ENCODE peak calls at places on chromosome 16, in nine cellular contexts. One of them, this sample, is unnamed.

GRCh38 chr16:70250748-70251650 is 741 bp downstream of the EXOSC6 start:
- DNase-seq in stomach: peak
- DNase-seq in tibial nerve: no peak
- DNase-seq in ovary: peak
- DNase-seq in lung: no peak
- DNase-seq in transverse colon: peak
- DNase-seq in uterus: peak
- DNase-seq in CD4-positive, CD25-positive, alpha-beta regulatory T cell: peak
- DNase-seq in A549: peak
- DNase-seq in this sample: peak

GRCh38 chr16:56589141-56590039 is at the start of gene MT3:
- DNase-seq in stomach: no peak
- DNase-seq in tibial nerve: no peak
- DNase-seq in ovary: no peak
- DNase-seq in lung: no peak
- DNase-seq in transverse colon: peak
- DNase-seq in uterus: no peak
- DNase-seq in CD4-positive, CD25-positive, alpha-beta regulatory T cell: peak
- DNase-seq in A549: peak
- DNase-seq in this sample: no peak

GRCh38 chr16:19948186-19949104 is 63.8 kb upstream of the GPRC5B start:
- DNase-seq in stomach: no peak
- DNase-seq in tibial nerve: no peak
- DNase-seq in ovary: no peak
- DNase-seq in lung: no peak
- DNase-seq in transverse colon: no peak
- DNase-seq in uterus: no peak
- DNase-seq in CD4-positive, CD25-positive, alpha-beta regulatory T cell: no peak
- DNase-seq in A549: peak
- DNase-seq in this sample: no peak

GRCh38 chr16:68689921-68690320 is 44.8 kb downstream of the CDH3 start:
- DNase-seq in stomach: no peak
- DNase-seq in tibial nerve: no peak
- DNase-seq in ovary: no peak
- DNase-seq in lung: no peak
- DNase-seq in transverse colon: no peak
- DNase-seq in uterus: no peak
- DNase-seq in CD4-positive, CD25-positive, alpha-beta regulatory T cell: no peak
- DNase-seq in A549: no peak
- DNase-seq in this sample: no peak

GRCh38 chr16:27786221-27786848 is 236.4 kb downstream of the KATNIP start:
- DNase-seq in stomach: no peak
- DNase-seq in tibial nerve: no peak
- DNase-seq in ovary: no peak
- DNase-seq in lung: no peak
- DNase-seq in transverse colon: no peak
- DNase-seq in uterus: no peak
- DNase-seq in CD4-positive, CD25-positive, alpha-beta regulatory T cell: no peak
- DNase-seq in A549: no peak
- DNase-seq in this sample: no peak

GRCh38 chr16:68332411-68333121 is 21.7 kb downstream of the PRMT7 start:
- DNase-seq in stomach: no peak
- DNase-seq in tibial nerve: peak
- DNase-seq in ovary: no peak
- DNase-seq in lung: peak
- DNase-seq in transverse colon: peak
- DNase-seq in uterus: no peak
- DNase-seq in CD4-positive, CD25-positive, alpha-beta regulatory T cell: peak
- DNase-seq in A549: no peak
- DNase-seq in this sample: no peak

GRCh38 chr16:81251871-81252270 is 13.4 kb downstream of the BCO1 start:
- DNase-seq in stomach: no peak
- DNase-seq in tibial nerve: no peak
- DNase-seq in ovary: peak
- DNase-seq in lung: no peak
- DNase-seq in transverse colon: no peak
- DNase-seq in uterus: no peak
- DNase-seq in CD4-positive, CD25-positive, alpha-beta regulatory T cell: no peak
- DNase-seq in A549: no peak
- DNase-seq in this sample: no peak

GRCh38 chr16:788399-789126 is at the start of gene CHTF18:
- DNase-seq in stomach: peak
- DNase-seq in tibial nerve: peak
- DNase-seq in ovary: peak
- DNase-seq in lung: peak
- DNase-seq in transverse colon: peak
- DNase-seq in uterus: peak
- DNase-seq in CD4-positive, CD25-positive, alpha-beta regulatory T cell: peak
- DNase-seq in A549: peak
- DNase-seq in this sample: peak

GRCh38 chr16:21267298-21267697 is 10.8 kb downstream of the CRYM start:
- DNase-seq in stomach: no peak
- DNase-seq in tibial nerve: no peak
- DNase-seq in ovary: no peak
- DNase-seq in lung: no peak
- DNase-seq in transverse colon: no peak
- DNase-seq in uterus: no peak
- DNase-seq in CD4-positive, CD25-positive, alpha-beta regulatory T cell: no peak
- DNase-seq in A549: no peak
- DNase-seq in this sample: no peak

GRCh38 chr16:17555176-17555575 is 84.4 kb upstream of the XYLT1 start:
- DNase-seq in stomach: no peak
- DNase-seq in tibial nerve: no peak
- DNase-seq in ovary: no peak
- DNase-seq in lung: no peak
- DNase-seq in transverse colon: no peak
- DNase-seq in uterus: no peak
- DNase-seq in CD4-positive, CD25-positive, alpha-beta regulatory T cell: no peak
- DNase-seq in A549: no peak
- DNase-seq in this sample: no peak

GRCh38 chr16:80167657-80168056 is 373.1 kb upstream of the DYNLRB2 start:
- DNase-seq in stomach: no peak
- DNase-seq in tibial nerve: no peak
- DNase-seq in ovary: no peak
- DNase-seq in lung: no peak
- DNase-seq in transverse colon: no peak
- DNase-seq in uterus: no peak
- DNase-seq in CD4-positive, CD25-positive, alpha-beta regulatory T cell: no peak
- DNase-seq in A549: no peak
- DNase-seq in this sample: no peak

GRCh38 chr16:79703066-79703465 is 102.5 kb upstream of the MAF start:
- DNase-seq in stomach: no peak
- DNase-seq in tibial nerve: no peak
- DNase-seq in ovary: no peak
- DNase-seq in lung: no peak
- DNase-seq in transverse colon: no peak
- DNase-seq in uterus: no peak
- DNase-seq in CD4-positive, CD25-positive, alpha-beta regulatory T cell: no peak
- DNase-seq in A549: no peak
- DNase-seq in this sample: no peak

GRCh38 chr16:71358464-71359031 is at the start of gene CALB2:
- DNase-seq in stomach: peak
- DNase-seq in tibial nerve: peak
- DNase-seq in ovary: peak
- DNase-seq in lung: peak
- DNase-seq in transverse colon: peak
- DNase-seq in uterus: peak
- DNase-seq in CD4-positive, CD25-positive, alpha-beta regulatory T cell: peak
- DNase-seq in A549: peak
- DNase-seq in this sample: peak

GRCh38 chr16:4498546-4499195 is 22.5 kb downstream of the HMOX2 start:
- DNase-seq in stomach: no peak
- DNase-seq in tibial nerve: no peak
- DNase-seq in ovary: no peak
- DNase-seq in lung: no peak
- DNase-seq in transverse colon: no peak
- DNase-seq in uterus: no peak
- DNase-seq in CD4-positive, CD25-positive, alpha-beta regulatory T cell: no peak
- DNase-seq in A549: no peak
- DNase-seq in this sample: no peak

GRCh38 chr16:4496305-4496704 is 20.1 kb downstream of the HMOX2 start:
- DNase-seq in stomach: no peak
- DNase-seq in tibial nerve: no peak
- DNase-seq in ovary: no peak
- DNase-seq in lung: no peak
- DNase-seq in transverse colon: no peak
- DNase-seq in uterus: no peak
- DNase-seq in CD4-positive, CD25-positive, alpha-beta regulatory T cell: no peak
- DNase-seq in A549: peak
- DNase-seq in this sample: no peak

GRCh38 chr16:4501071-4501478 is 24.9 kb downstream of the HMOX2 start:
- DNase-seq in stomach: peak
- DNase-seq in tibial nerve: no peak
- DNase-seq in ovary: no peak
- DNase-seq in lung: no peak
- DNase-seq in transverse colon: no peak
- DNase-seq in uterus: no peak
- DNase-seq in CD4-positive, CD25-positive, alpha-beta regulatory T cell: no peak
- DNase-seq in A549: no peak
- DNase-seq in this sample: no peak

GRCh38 chr16:4499196-4499555 is 23.0 kb downstream of the HMOX2 start:
- DNase-seq in stomach: no peak
- DNase-seq in tibial nerve: no peak
- DNase-seq in ovary: no peak
- DNase-seq in lung: no peak
- DNase-seq in transverse colon: no peak
- DNase-seq in uterus: no peak
- DNase-seq in CD4-positive, CD25-positive, alpha-beta regulatory T cell: no peak
- DNase-seq in A549: no peak
- DNase-seq in this sample: no peak

DNA sequence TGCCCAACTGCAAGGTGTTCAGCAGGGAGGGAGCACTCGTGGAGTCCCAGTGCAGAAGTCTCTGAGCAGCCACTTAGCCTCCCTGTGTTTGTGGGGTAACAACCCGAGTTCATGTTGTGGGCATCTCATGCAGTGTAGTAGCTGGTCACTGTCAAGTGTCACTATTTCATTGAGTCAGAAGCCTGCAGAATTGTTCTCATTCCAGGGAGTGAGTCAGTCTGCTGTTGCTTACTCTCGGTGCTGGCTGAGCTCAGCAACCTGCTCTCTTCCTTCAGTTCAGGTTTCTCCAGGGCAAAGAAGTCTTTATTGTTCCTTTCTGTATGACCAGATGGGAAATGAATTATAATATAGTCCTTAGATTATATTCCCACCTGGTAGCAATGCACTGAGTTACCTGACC is 24.1 kb downstream of the HMOX2 start:
- DNase-seq in stomach: peak
- DNase-seq in tibial nerve: no peak
- DNase-seq in ovary: no peak
- DNase-seq in lung: no peak
- DNase-seq in transverse colon: no peak
- DNase-seq in uterus: no peak
- DNase-seq in CD4-positive, CD25-positive, alpha-beta regulatory T cell: no peak
- DNase-seq in A549: peak
- DNase-seq in this sample: no peak
- H3K4me3 ChIP-seq in stomach: no peak
- H3K4me3 ChIP-seq in tibial nerve: peak
- H3K4me3 ChIP-seq in ovary: no peak
- H3K4me3 ChIP-seq in lung: no peak
- H3K4me3 ChIP-seq in transverse colon: no peak
- H3K4me3 ChIP-seq in uterus: peak
- H3K4me3 ChIP-seq in CD4-positive, CD25-positive, alpha-beta regulatory T cell: no peak
- H3K4me3 ChIP-seq in A549: no peak
- H3K4me3 ChIP-seq in this sample: no peak

GRCh38 chr16:47459603-47460002 is 1.3 kb downstream of the ITFG1 start:
- DNase-seq in stomach: no peak
- DNase-seq in tibial nerve: no peak
- DNase-seq in ovary: no peak
- DNase-seq in lung: no peak
- DNase-seq in transverse colon: no peak
- DNase-seq in uterus: no peak
- DNase-seq in CD4-positive, CD25-positive, alpha-beta regulatory T cell: no peak
- DNase-seq in A549: no peak
- DNase-seq in this sample: no peak
- H3K4me3 ChIP-seq in stomach: peak
- H3K4me3 ChIP-seq in tibial nerve: no peak
- H3K4me3 ChIP-seq in ovary: peak
- H3K4me3 ChIP-seq in lung: no peak
- H3K4me3 ChIP-seq in transverse colon: no peak
- H3K4me3 ChIP-seq in uterus: peak
- H3K4me3 ChIP-seq in CD4-positive, CD25-positive, alpha-beta regulatory T cell: peak
- H3K4me3 ChIP-seq in A549: peak
- H3K4me3 ChIP-seq in this sample: no peak

GRCh38 chr16:50067290-50067853 is 1.6 kb downstream of the HEATR3 start:
- DNase-seq in stomach: no peak
- DNase-seq in tibial nerve: peak
- DNase-seq in ovary: no peak
- DNase-seq in lung: no peak
- DNase-seq in transverse colon: no peak
- DNase-seq in uterus: peak
- DNase-seq in CD4-positive, CD25-positive, alpha-beta regulatory T cell: peak
- DNase-seq in A549: peak
- DNase-seq in this sample: no peak
- H3K4me3 ChIP-seq in stomach: no peak
- H3K4me3 ChIP-seq in tibial nerve: peak
- H3K4me3 ChIP-seq in ovary: no peak
- H3K4me3 ChIP-seq in lung: no peak
- H3K4me3 ChIP-seq in transverse colon: no peak
- H3K4me3 ChIP-seq in uterus: no peak
- H3K4me3 ChIP-seq in CD4-positive, CD25-positive, alpha-beta regulatory T cell: peak
- H3K4me3 ChIP-seq in A549: peak
- H3K4me3 ChIP-seq in this sample: no peak

GRCh38 chr16:2528161-2529060 is 2.8 kb downstream of the CEMP1 start:
- DNase-seq in stomach: no peak
- DNase-seq in tibial nerve: no peak
- DNase-seq in ovary: no peak
- DNase-seq in lung: no peak
- DNase-seq in transverse colon: no peak
- DNase-seq in uterus: peak
- DNase-seq in CD4-positive, CD25-positive, alpha-beta regulatory T cell: no peak
- DNase-seq in A549: no peak
- DNase-seq in this sample: peak
- H3K4me3 ChIP-seq in stomach: no peak
- H3K4me3 ChIP-seq in tibial nerve: no peak
- H3K4me3 ChIP-seq in ovary: no peak
- H3K4me3 ChIP-seq in lung: no peak
- H3K4me3 ChIP-seq in transverse colon: no peak
- H3K4me3 ChIP-seq in uterus: no peak
- H3K4me3 ChIP-seq in CD4-positive, CD25-positive, alpha-beta regulatory T cell: no peak
- H3K4me3 ChIP-seq in A549: no peak
- H3K4me3 ChIP-seq in this sample: no peak

GRCh38 chr16:35192993-35193392 is 1733.6 kb downstream of the TP53TG3F start:
- DNase-seq in stomach: no peak
- DNase-seq in tibial nerve: no peak
- DNase-seq in ovary: no peak
- DNase-seq in lung: no peak
- DNase-seq in transverse colon: no peak
- DNase-seq in uterus: no peak
- DNase-seq in CD4-positive, CD25-positive, alpha-beta regulatory T cell: no peak
- DNase-seq in A549: no peak
- DNase-seq in this sample: no peak
- H3K4me3 ChIP-seq in stomach: no peak
- H3K4me3 ChIP-seq in tibial nerve: no peak
- H3K4me3 ChIP-seq in ovary: no peak
- H3K4me3 ChIP-seq in lung: no peak
- H3K4me3 ChIP-seq in transverse colon: no peak
- H3K4me3 ChIP-seq in uterus: no peak
- H3K4me3 ChIP-seq in CD4-positive, CD25-positive, alpha-beta regulatory T cell: no peak
- H3K4me3 ChIP-seq in A549: no peak
- H3K4me3 ChIP-seq in this sample: no peak

This sample was measured in right cardiac atrium.